ENCODE peak calls at places on chromosomes 5 and 9, in five cellular contexts. J, K, M, D and H are unnamed samples.

GRCh38 chr9:16060457-16061129 is 507.8 kb downstream of the CCDC171 start:
- DNase-seq in J (no peak), K (no peak), M (no peak), D (no peak), H (no peak)

GRCh38 chr5:82045526-82046267 is 73.9 kb downstream of the ATG10 start:
- DNase-seq in J (no peak), K (no peak), M (no peak), D (no peak), H (no peak)

GRCh38 chr5:96657068-96657467 is 5.1 kb upstream of the CAST start:
- DNase-seq in J (peak; percentile 64), K (no peak), M (peak; percentile 56), D (no peak), H (no peak)

GRCh38 chr5:131979816-131980215 is 31.6 kb downstream of the ACSL6 start:
- DNase-seq in J (no peak), K (no peak), M (no peak), D (no peak), H (no peak)

GRCh38 chr9:83431470-83432060 is 106.6 kb downstream of the FRMD3 start:
- DNase-seq in J (peak; percentile 9), K (peak; percentile 94), M (no peak), D (no peak), H (no peak)

GRCh38 chr9:87816041-87816440 is 66.6 kb upstream of the SPATA31E1 start:
- DNase-seq in J (no peak), K (no peak), M (no peak), D (no peak), H (peak; percentile 37)

GRCh38 chr9:15357050-15357653 is 50.1 kb upstream of the TTC39B start:
- DNase-seq in J (no peak), K (peak; percentile 28), M (no peak), D (no peak), H (no peak)

GRCh38 chr5:41925555-41925946 is 470 bp downstream of the FBXO4 start:
- DNase-seq in J (peak; percentile 9), K (peak; percentile 27), M (peak; percentile 54), D (no peak), H (no peak)

GRCh38 chr9:90107021-90107771 is 502.4 kb downstream of the GADD45G start:
- DNase-seq in J (peak; percentile 27), K (peak; percentile 65), M (no peak), D (no peak), H (no peak)

GRCh38 chr5:178236126-178236525 is 3.5 kb upstream of the PHYKPL start:
- DNase-seq in J (no peak), K (no peak), M (no peak), D (no peak), H (no peak)

GRCh38 chr9:5438301-5439162 is 807 bp upstream of the PLGRKT start:
- DNase-seq in J (no peak), K (no peak), M (no peak), D (no peak), H (no peak)

GRCh38 chr5:53576674-53577073 is 16.2 kb downstream of the NDUFS4 start:
- DNase-seq in J (no peak), K (no peak), M (no peak), D (no peak), H (no peak)

GRCh38 chr5:141757402-141757801 is 75.4 kb upstream of the ARAP3 start:
- DNase-seq in J (peak; percentile 72), K (peak; percentile 47), M (peak; percentile 55), D (no peak), H (no peak)

DNA sequence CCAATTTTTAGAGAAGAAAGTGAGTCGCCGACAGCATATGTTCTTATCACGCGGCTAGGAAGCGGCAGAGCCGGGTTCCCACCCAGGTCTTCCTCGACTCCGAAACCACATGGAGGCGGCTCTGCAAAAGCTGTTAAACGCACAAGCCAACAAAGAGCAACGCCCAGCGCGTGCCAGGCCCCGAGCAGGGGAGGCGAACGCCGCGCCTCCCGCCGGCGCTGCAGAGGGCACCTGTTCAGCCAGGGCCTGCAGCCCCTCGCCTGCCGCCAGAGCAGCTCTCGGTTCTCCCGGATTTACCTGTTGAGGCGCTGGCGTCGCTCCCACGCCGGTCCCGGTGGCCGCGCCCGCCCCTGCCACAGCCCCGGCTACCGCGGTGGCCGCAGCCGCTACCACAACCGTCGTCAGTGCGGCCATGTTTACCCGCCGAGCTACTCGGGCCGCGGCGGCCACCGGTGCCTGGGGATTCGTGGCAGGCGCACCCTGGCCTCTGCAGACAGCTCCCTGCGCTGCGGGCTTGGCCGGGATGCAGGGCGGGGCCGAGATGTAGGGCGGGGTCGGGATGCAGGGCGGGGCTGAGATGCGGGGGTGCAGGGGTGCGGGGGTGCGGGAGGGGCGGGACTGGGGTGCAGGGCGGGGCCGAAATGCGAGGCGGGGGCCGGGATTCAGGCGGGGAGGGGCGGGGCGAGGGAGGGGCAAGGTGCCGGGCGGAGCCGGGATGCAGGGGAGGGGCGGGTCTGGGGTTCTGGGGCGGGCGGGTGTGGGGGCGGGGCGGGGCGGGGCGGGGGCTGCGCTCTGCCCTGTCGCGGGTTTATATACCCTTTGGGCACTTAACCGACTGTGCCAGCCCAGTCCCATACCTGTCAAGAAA is at the start of gene CCDC112:
- DNase-seq in J (peak; percentile 76), K (peak; percentile 87), M (peak; percentile 97), D (no peak), H (peak; percentile 37)
- TF ChIP-seq EP300 in J (no peak), K (no peak), M (no peak), D (no peak), H (peak; percentile 66)

DNA sequence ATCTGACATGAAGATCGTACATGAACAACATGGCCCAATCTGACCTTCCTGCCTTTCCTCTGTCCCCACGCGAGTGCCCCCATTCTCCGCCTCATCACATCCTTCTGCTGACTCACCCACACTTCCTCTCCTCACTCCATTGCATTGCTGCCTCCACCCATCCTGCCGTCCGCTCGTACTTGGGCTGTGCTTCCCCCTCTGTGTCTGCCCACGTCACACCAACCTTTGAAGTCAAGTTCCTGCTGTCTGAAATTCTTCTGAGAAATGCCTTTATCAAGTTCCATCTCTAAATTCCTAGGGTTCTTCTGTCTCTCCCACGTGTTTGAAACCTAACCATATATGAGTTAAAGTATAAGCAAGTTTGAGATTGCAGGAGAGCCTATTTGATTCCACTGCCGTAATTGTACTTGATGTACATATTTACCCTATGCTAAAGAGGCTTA is 18.0 kb upstream of the STARD4 start:
- DNase-seq in J (peak; percentile 43), K (peak; percentile 37), M (peak; percentile 84), D (peak; percentile 94), H (no peak)
- H3K27ac ChIP-seq in J (peak overlapping the region; percentile 69), K (no peak overlapping the region), M (peak overlapping the region; percentile 72), D (no peak overlapping the region), H (no peak overlapping the region)

GRCh38 chr5:138504799-138505198 is 38.2 kb downstream of the ETF1 start:
- DNase-seq in J (no peak), K (peak; percentile 47), M (no peak), D (no peak), H (no peak)

GRCh38 chr5:138506370-138507113 is 36.5 kb downstream of the ETF1 start:
- DNase-seq in J (no peak), K (no peak), M (no peak), D (no peak), H (no peak)

GRCh38 chr5:138502521-138502920 is 37.2 kb downstream of the EGR1 start:
- DNase-seq in J (no peak), K (no peak), M (no peak), D (no peak), H (no peak)

GRCh38 chr5:138502121-138502520 is 36.8 kb downstream of the EGR1 start:
- DNase-seq in J (no peak), K (no peak), M (no peak), D (no peak), H (no peak)

DNA sequence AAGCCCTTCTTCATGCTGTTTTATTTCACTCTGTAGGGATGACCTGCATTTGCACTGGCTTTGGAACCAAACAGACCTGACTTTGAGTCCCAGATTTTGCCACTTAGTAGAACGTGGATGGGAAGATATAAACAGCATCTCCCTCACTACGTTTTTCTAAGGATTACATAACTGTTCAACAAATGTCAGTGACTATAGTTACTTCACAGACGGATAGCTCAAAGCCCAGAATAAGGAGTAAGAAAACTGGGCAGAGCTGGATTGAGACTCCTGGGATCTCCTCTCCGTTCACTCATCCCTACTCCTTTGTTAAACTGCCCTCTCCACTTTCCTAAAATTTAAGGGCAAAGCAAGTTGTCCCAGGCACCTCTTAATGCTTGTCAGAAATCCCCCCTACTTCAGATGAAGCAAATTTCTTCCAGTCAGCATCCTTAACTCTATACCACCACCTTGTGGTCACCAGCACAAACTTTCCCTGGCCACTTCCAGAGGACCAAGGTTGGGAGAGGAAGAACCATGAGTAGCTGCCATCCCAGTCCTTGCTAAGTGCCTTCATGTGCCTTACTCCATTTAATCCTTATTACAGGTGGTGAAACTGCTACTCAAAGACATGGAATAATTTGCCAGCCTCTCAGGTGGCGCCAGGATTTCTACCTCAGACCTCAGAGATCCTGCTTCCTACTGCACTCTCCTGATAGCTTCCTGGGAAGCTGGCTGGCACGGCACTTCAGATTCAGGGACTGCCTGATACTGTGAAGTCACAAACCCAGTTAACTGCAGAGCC is 38.4 kb downstream of the EGR1 start:
- DNase-seq in J (peak; percentile 86), K (peak; percentile 44), M (peak; percentile 80), D (no peak), H (peak; percentile 42)
- TF ChIP-seq POLR2A in J (no peak), K (no peak), M (no peak), D (no peak), H (no peak)

GRCh38 chr5:108945094-108945493 is 197.4 kb downstream of the FER start:
- DNase-seq in J (no peak), K (no peak), M (no peak), D (no peak), H (no peak)

GRCh38 chr5:108953940-108954339 is 206.2 kb downstream of the FER start:
- DNase-seq in J (no peak), K (no peak), M (peak; percentile 15), D (no peak), H (no peak)

GRCh38 chr5:108950276-108950675 is 202.6 kb downstream of the FER start:
- DNase-seq in J (no peak), K (no peak), M (no peak), D (no peak), H (no peak)
- TF ChIP-seq EP300 in J (no peak), K (no peak), M (no peak), D (no peak), H (no peak)

DNA sequence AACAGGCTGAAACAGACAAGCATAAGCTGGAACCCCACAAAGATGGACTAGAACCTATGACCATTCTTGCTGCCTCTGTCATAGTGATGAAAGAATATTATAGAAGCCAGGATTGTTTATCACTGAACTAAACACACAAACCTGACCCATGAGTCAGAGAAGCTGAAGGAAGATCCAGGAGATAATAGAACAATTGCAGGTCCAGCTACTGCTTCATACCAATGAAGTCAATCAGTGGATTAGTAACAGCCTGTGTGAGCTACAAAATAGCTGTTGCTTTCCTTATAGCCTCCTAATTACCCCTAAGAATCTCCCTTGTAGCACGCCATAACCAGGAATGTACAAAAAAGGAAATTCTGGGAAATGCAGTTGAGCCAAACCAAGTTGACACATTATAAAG is 459.9 kb upstream of the ZNF462 start:
- DNase-seq in J (no peak), K (no peak), M (no peak), D (no peak), H (no peak)
- H3K27ac ChIP-seq in J (no peak overlapping the region), K (no peak overlapping the region), M (no peak overlapping the region), D (no peak overlapping the region), H (no peak overlapping the region)